ENCODE peak calls at places on chromosome 9, in ten cellular contexts. P is GM23338, Y is K562, L is sigmoid colon, W is suprapubic skin, N is HepG2, V is HCT116, K is transverse colon, O is stomach, D is breast epithelium. I is an unnamed sample. For H3K4me1, the result is how much of the 10 kb centered on the place peaks cover.

GRCh38 chr9:17571825-17572224 is 7.0 kb upstream of the SH3GL2 start:
- DNase-seq in K (no peak), V (no peak), Y (no peak), N (no peak), P (peak), O (no peak), W (no peak), D (no peak), L (no peak), I (no peak)

GRCh38 chr9:29449294-29449693 is 1876.0 kb upstream of the C9orf72 start:
- DNase-seq in Y (no peak), O (no peak), N (no peak), K (no peak), W (no peak), P (no peak), L (no peak), D (no peak), V (no peak), I (no peak)

GRCh38 chr9:74653437-74654080 is 156.4 kb downstream of the RORB start:
- DNase-seq in O (no peak), D (no peak), P (peak), W (no peak), N (no peak), Y (no peak), L (no peak), K (no peak), V (no peak), I (no peak)

GRCh38 chr9:116450378-116451139 is 236.5 kb upstream of the TRIM32 start:
- DNase-seq in O (no peak), L (no peak), V (no peak), D (no peak), N (no peak), Y (no peak), K (no peak), P (no peak), W (no peak), I (peak)

GRCh38 chr9:110257097-110257955 is 1.0 kb upstream of the TXN start:
- DNase-seq in N (peak), O (peak), W (no peak), V (no peak), P (peak), K (peak), Y (no peak), L (no peak), D (no peak), I (peak)

GRCh38 chr9:35579130-35579529 is 25.9 kb upstream of the TESK1 start:
- DNase-seq in O (no peak), P (no peak), Y (no peak), K (no peak), L (no peak), N (no peak), V (no peak), W (no peak), D (no peak), I (no peak)

GRCh38 chr9:120765910-120766309 is 27.3 kb downstream of the FBXW2 start:
- DNase-seq in D (no peak), V (no peak), Y (no peak), K (no peak), N (no peak), L (no peak), P (no peak), O (no peak), W (no peak), I (no peak)

GRCh38 chr9:2234371-2234893 is 219.3 kb downstream of the SMARCA2 start:
- DNase-seq in V (no peak), W (no peak), L (peak), P (no peak), O (no peak), Y (no peak), K (no peak), N (no peak), D (no peak), I (no peak)

GRCh38 chr9:135249711-135250110 is 162.2 kb downstream of the OLFM1 start:
- DNase-seq in P (no peak), L (peak), O (no peak), Y (no peak), W (no peak), K (no peak), V (no peak), D (no peak), N (no peak), I (no peak)

GRCh38 chr9:129175825-129176633 is 2.0 kb downstream of the IER5L start:
- DNase-seq in V (peak), K (peak), L (peak), D (peak), O (peak), N (peak), W (peak), Y (peak), P (peak), I (peak)

GRCh38 chr9:123097709-123098459 is 64.4 kb downstream of the GPR21 start:
- DNase-seq in P (peak), O (no peak), D (no peak), V (no peak), N (no peak), Y (no peak), L (no peak), W (no peak), K (no peak), I (no peak)

GRCh38 chr9:128503870-128504269 is 649 bp upstream of the GLE1 start:
- DNase-seq in D (no peak), O (no peak), K (peak), W (no peak), Y (peak), P (peak), N (no peak), L (no peak), V (no peak), I (no peak)

GRCh38 chr9:93598647-93599241 is 22.4 kb downstream of the PHF2 start:
- DNase-seq in K (peak), P (no peak), N (no peak), D (no peak), L (no peak), O (no peak), V (no peak), Y (no peak), W (peak), I (no peak)

GRCh38 chr9:110579763-110580255 is 268 bp upstream of the SVEP1 start:
- DNase-seq in Y (no peak), D (no peak), L (peak), N (no peak), V (no peak), K (no peak), P (peak), W (peak), O (no peak), I (no peak)

GRCh38 chr9:84990416-84990815 is 320.9 kb downstream of the NTRK2 start:
- DNase-seq in D (peak), N (no peak), P (no peak), O (no peak), L (no peak), V (no peak), Y (no peak), W (no peak), K (no peak), I (no peak)

GRCh38 chr9:126709241-126709640 is 95.5 kb downstream of the LMX1B start:
- DNase-seq in O (peak), W (no peak), D (peak), L (peak), K (no peak), N (no peak), Y (no peak), V (no peak), P (no peak), I (no peak)

GRCh38 chr9:87007711-87008360 is 60.5 kb upstream of the GAS1 start:
- DNase-seq in Y (no peak), K (no peak), N (no peak), L (no peak), D (no peak), V (no peak), O (no peak), P (no peak), W (no peak), I (no peak)

GRCh38 chr9:78001946-78002731 is 29.5 kb downstream of the GNAQ start:
- DNase-seq in N (peak), D (no peak), O (no peak), W (no peak), L (no peak), V (no peak), P (no peak), Y (no peak), K (no peak), I (no peak)

GRCh38 chr9:133870598-133871595 is 121.2 kb downstream of the VAV2 start:
- DNase-seq in N (no peak), O (no peak), V (no peak), D (no peak), P (no peak), W (no peak), L (no peak), K (no peak), Y (no peak), I (no peak)

GRCh38 chr9:37997636-37998374 is 71.2 kb downstream of the SHB start:
- DNase-seq in L (peak), O (no peak), D (no peak), N (no peak), K (no peak), Y (no peak), W (no peak), V (no peak), P (no peak), I (peak)

GRCh38 chr9:126411225-126411947 is 84.8 kb downstream of the MVB12B start:
- DNase-seq in D (no peak), W (no peak), P (no peak), L (no peak), V (no peak), Y (no peak), O (no peak), K (no peak), N (no peak), I (no peak)

GRCh38 chr9:113857875-113858274 is 18.2 kb upstream of the ZNF618 start:
- DNase-seq in V (no peak), P (peak), D (no peak), O (no peak), W (no peak), N (no peak), L (no peak), Y (no peak), K (peak), I (no peak)

GRCh38 chr9:111163738-111164399 is 125.6 kb upstream of the LPAR1 start:
- DNase-seq in N (no peak), Y (no peak), O (no peak), D (no peak), P (no peak), W (no peak), V (no peak), K (no peak), L (no peak), I (no peak)

GRCh38 chr9:118595719-118596305 is 773.4 kb downstream of the BRINP1 start:
- DNase-seq in P (peak), L (peak), N (no peak), K (peak), V (no peak), W (no peak), O (no peak), D (peak), Y (no peak), I (peak)

GRCh38 chr9:121609845-121610637 is 41.4 kb upstream of the DAB2IP start:
- DNase-seq in D (peak), K (no peak), Y (no peak), O (peak), P (no peak), N (peak), V (peak), L (peak), W (no peak), I (peak)

GRCh38 chr9:129258823-129259301 is 80.8 kb upstream of the IER5L start:
- DNase-seq in Y (no peak), D (no peak), L (no peak), V (no peak), N (no peak), O (no peak), P (no peak), W (no peak), K (no peak), I (no peak)

GRCh38 chr9:95506692-95507455 is 9.9 kb downstream of the PTCH1 start:
- DNase-seq in W (no peak), N (peak), P (peak), D (no peak), L (peak), K (peak), O (peak), Y (peak), V (no peak), I (no peak)

GRCh38 chr9:8346291-8346690 is 546.7 kb upstream of the DMAC1 start:
- DNase-seq in L (no peak), P (no peak), O (no peak), W (no peak), Y (no peak), N (no peak), D (no peak), K (no peak), V (no peak), I (no peak)

GRCh38 chr9:95189230-95190098 is 128.0 kb downstream of the FANCC start:
- DNase-seq in O (no peak), D (no peak), L (peak), W (no peak), Y (no peak), P (no peak), K (no peak), N (peak), V (no peak), I (no peak)

GRCh38 chr9:129467004-129467588 is 153.8 kb downstream of the C9orf50 start:
- DNase-seq in L (no peak), D (no peak), P (no peak), K (no peak), V (no peak), Y (no peak), W (no peak), O (no peak), N (no peak), I (no peak)

GRCh38 chr9:88322906-88323566 is 65.2 kb upstream of the SPIN1 start:
- DNase-seq in P (no peak), N (no peak), K (peak), V (no peak), L (peak), W (no peak), Y (no peak), O (no peak), D (no peak), I (no peak)

GRCh38 chr9:123652416-123652815 is 277.5 kb downstream of the DENND1A start:
- DNase-seq in Y (no peak), O (no peak), W (no peak), L (no peak), K (no peak), P (no peak), V (no peak), N (no peak), D (no peak), I (no peak)

GRCh38 chr9:27539479-27540441 is 10.1 kb upstream of the MOB3B start:
- DNase-seq in D (peak), W (no peak), O (no peak), K (peak), L (peak), P (no peak), V (no peak), N (peak), Y (no peak), I (peak)

GRCh38 chr9:131240047-131240921 is 36.0 kb downstream of the FAM78A start:
- DNase-seq in V (no peak), W (no peak), Y (no peak), P (no peak), L (no peak), K (no peak), N (peak), D (no peak), O (no peak), I (no peak)
- H3K27ac ChIP-seq in V (no peak), W (no peak), Y (no peak), P (no peak), L (no peak), K (no peak), N (no peak), D (no peak), O (no peak), I (no peak)

GRCh38 chr9:98708933-98709911 is at the start of gene GABBR2:
- DNase-seq in P (peak), L (no peak), D (no peak), K (no peak), N (no peak), W (no peak), O (no peak), Y (no peak), V (no peak), I (no peak)
- TF ChIP-seq POLR2AphosphoS5 in P (no peak), L (no peak), D (no peak), K (no peak), N (no peak), W (no peak), O (no peak), Y (no peak), V (no peak), I (no peak)

GRCh38 chr9:114923918-114924317 is 6.5 kb downstream of the TNFSF8 start:
- DNase-seq in N (no peak), O (no peak), K (no peak), W (no peak), Y (no peak), V (no peak), L (no peak), P (no peak), D (no peak), I (no peak)

GRCh38 chr9:114925039-114925438 is 5.4 kb downstream of the TNFSF8 start:
- DNase-seq in L (no peak), Y (no peak), O (no peak), D (no peak), W (no peak), N (no peak), K (no peak), P (no peak), V (no peak), I (no peak)

GRCh38 chr9:114924327-114924726 is 6.1 kb downstream of the TNFSF8 start:
- DNase-seq in D (no peak), L (no peak), K (no peak), P (no peak), N (no peak), O (no peak), V (no peak), W (no peak), Y (no peak), I (no peak)

GRCh38 chr9:114928092-114928491 is 2.3 kb downstream of the TNFSF8 start:
- DNase-seq in W (no peak), P (no peak), V (no peak), N (no peak), K (no peak), O (no peak), D (no peak), L (no peak), Y (no peak), I (no peak)

GRCh38 chr9:114925672-114926071 is 4.7 kb downstream of the TNFSF8 start:
- DNase-seq in L (no peak), O (no peak), N (no peak), V (no peak), P (peak), Y (no peak), D (no peak), W (no peak), K (no peak), I (no peak)
- H3K4me1 ChIP-seq in L (under half), O (under half), N (under half), V (under half), P (under half), Y (under half), D (under half), W (under half), K (under half), I (under half)

GRCh38 chr9:137294091-137294683 is 7.9 kb downstream of the NRARP start:
- DNase-seq in W (no peak), N (peak), O (peak), P (peak), K (no peak), L (no peak), Y (peak), D (no peak), V (peak), I (no peak)

GRCh38 chr9:137295313-137296213 is 6.5 kb downstream of the NRARP start:
- DNase-seq in D (no peak), W (no peak), K (peak), O (peak), P (peak), L (no peak), N (no peak), Y (peak), V (no peak), I (no peak)

GRCh38 chr9:137294684-137295312 is 7.3 kb downstream of the NRARP start:
- DNase-seq in Y (no peak), O (no peak), L (no peak), D (no peak), V (no peak), N (no peak), W (no peak), P (peak), K (peak), I (no peak)

GRCh38 chr9:137293094-137293481 is 9.0 kb downstream of the NRARP start:
- DNase-seq in W (no peak), N (no peak), P (no peak), D (no peak), Y (no peak), K (no peak), V (no peak), O (peak), L (no peak), I (peak)

DNA sequence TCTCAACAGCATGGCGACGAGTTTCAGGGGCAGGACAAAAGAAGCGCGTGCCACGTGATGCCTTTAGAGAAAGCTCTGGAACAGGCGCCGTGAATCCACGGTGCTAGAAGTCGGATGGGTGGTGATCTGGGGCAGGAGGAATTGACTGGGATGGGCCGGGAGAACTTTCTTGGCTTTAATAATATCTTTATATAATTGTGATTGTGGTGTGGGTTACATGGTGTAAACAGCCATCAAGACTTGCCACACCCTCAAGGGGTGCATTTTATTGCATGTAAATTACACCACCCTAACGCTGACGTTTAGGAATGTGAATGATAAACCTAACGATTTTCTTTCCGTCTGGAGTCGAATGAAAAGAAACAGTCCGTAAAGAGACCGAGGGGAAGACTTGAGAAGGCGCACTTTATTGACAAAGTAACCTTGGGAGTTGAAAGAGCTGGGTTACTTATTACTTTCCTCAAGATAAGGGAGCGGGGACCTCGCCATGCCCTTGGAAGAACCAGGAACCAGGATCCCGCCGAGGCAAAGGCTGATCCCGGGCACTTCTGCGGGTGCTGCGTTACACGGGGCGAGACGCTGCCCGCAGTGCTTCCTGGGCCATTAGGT is 8.5 kb downstream of the NRARP start:
- DNase-seq in L (no peak), N (no peak), D (no peak), V (no peak), O (peak), P (no peak), W (no peak), Y (no peak), K (peak), I (no peak)
- H3K27ac ChIP-seq in L (no peak), N (no peak), D (no peak), V (no peak), O (peak), P (no peak), W (no peak), Y (no peak), K (peak), I (peak)

GRCh38 chr9:91978739-91979414 is 28.8 kb upstream of the ROR2 start:
- DNase-seq in K (no peak), Y (peak), W (no peak), D (no peak), P (peak), N (no peak), L (no peak), V (peak), O (peak), I (peak)
- TF ChIP-seq POLR2AphosphoS5 in K (no peak), Y (no peak), W (no peak), D (no peak), P (no peak), N (no peak), L (no peak), V (no peak), O (no peak), I (no peak)

GRCh38 chr9:132855904-132856303 is 22.2 kb downstream of the AK8 start:
- DNase-seq in L (no peak), D (no peak), V (no peak), N (no peak), O (no peak), P (no peak), Y (no peak), K (no peak), W (no peak), I (no peak)

GRCh38 chr9:132854832-132855231 is 23.3 kb downstream of the AK8 start:
- DNase-seq in N (no peak), D (no peak), L (no peak), P (no peak), Y (no peak), O (no peak), V (no peak), K (no peak), W (no peak), I (no peak)

GRCh38 chr9:132857031-132857430 is 21.1 kb downstream of the AK8 start:
- DNase-seq in O (peak), P (no peak), K (peak), L (peak), V (no peak), Y (no peak), W (no peak), N (no peak), D (peak), I (peak)

GRCh38 chr9:132851421-132851792 is 26.7 kb downstream of the AK8 start:
- DNase-seq in K (no peak), Y (no peak), P (no peak), O (no peak), N (peak), W (no peak), L (no peak), D (no peak), V (no peak), I (no peak)

GRCh38 chr9:132853482-132853881 is 24.6 kb downstream of the AK8 start:
- DNase-seq in L (no peak), Y (no peak), O (no peak), W (no peak), D (no peak), V (no peak), K (no peak), N (no peak), P (no peak), I (no peak)
- H3K4me1 ChIP-seq in L (under half), Y (under half), O (under half), W (under half), D (under half), V (under half), K (under half), N (under half), P (under half), I (under half)

DNA sequence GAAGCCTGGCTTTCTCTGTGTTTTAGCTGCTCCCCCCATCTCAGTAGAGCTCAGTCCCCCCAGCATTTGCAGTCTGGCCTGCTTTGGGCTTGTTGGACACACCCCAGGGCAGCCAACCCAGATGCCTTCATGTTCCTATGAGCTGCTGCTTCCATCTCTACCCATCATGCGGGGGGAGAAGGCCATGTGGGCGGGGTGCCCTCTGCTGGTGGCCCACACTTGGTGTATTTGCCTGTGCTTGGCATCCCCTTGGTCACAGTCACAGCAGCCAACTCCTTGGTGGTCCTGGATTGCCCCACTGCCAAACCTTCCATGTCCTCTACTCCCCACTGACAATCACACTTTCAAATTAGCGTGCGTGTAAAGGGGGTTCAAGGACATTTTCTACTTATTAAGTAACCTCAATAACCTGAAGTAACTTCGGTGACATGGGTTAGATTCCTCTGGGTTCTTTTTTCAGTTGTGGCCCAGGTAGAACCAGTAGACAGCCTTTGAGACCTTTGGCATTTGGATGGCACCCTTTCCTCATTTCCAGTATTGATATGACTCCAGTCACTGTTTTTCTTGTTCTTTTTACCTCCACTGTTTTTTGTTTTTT is 42.8 kb downstream of the SNX30 start:
- DNase-seq in K (peak), V (peak), N (peak), L (peak), W (no peak), P (peak), D (no peak), Y (peak), O (peak), I (peak)
- H3K27ac ChIP-seq in K (no peak), V (no peak), N (no peak), L (no peak), W (no peak), P (no peak), D (no peak), Y (no peak), O (no peak), I (no peak)